ENCODE peak calls at places on chromosomes 1 and 21, in ten cellular contexts. One of them, this sample, is unnamed. For H3K9me3, the result is how much of the 10 kb centered on the place peaks cover.

GRCh38 chr1:66996018-66996682 is 57.8 kb downstream of the SLC35D1 start:
- DNase-seq in SJCRH30: peak
- DNase-seq in Peyer's patch: no peak
- DNase-seq in aorta: no peak
- DNase-seq in CD8-positive, alpha-beta memory T cell: peak
- DNase-seq in psoas muscle: no peak
- DNase-seq in CD4-positive, CD25-positive, alpha-beta regulatory T cell: peak
- DNase-seq in suprapubic skin: no peak
- DNase-seq in heart right ventricle: peak
- DNase-seq in left ventricle myocardium inferior: no peak
- DNase-seq in this sample: peak

GRCh38 chr1:65253800-65254319 is 55.5 kb upstream of the DNAJC6 start:
- DNase-seq in CD8-positive, alpha-beta memory T cell: no peak
- DNase-seq in suprapubic skin: no peak
- DNase-seq in SJCRH30: no peak
- DNase-seq in left ventricle myocardium inferior: no peak
- DNase-seq in aorta: no peak
- DNase-seq in CD4-positive, CD25-positive, alpha-beta regulatory T cell: no peak
- DNase-seq in psoas muscle: no peak
- DNase-seq in heart right ventricle: no peak
- DNase-seq in Peyer's patch: no peak
- DNase-seq in this sample: no peak

GRCh38 chr1:177849130-177849529 is 120.7 kb downstream of the SEC16B start:
- DNase-seq in heart right ventricle: no peak
- DNase-seq in aorta: no peak
- DNase-seq in CD4-positive, CD25-positive, alpha-beta regulatory T cell: no peak
- DNase-seq in left ventricle myocardium inferior: no peak
- DNase-seq in CD8-positive, alpha-beta memory T cell: no peak
- DNase-seq in Peyer's patch: no peak
- DNase-seq in suprapubic skin: no peak
- DNase-seq in SJCRH30: no peak
- DNase-seq in psoas muscle: no peak
- DNase-seq in this sample: no peak

GRCh38 chr1:23010734-23011449 is 4.8 kb downstream of the TEX46 start:
- DNase-seq in aorta: no peak
- DNase-seq in heart right ventricle: no peak
- DNase-seq in psoas muscle: no peak
- DNase-seq in CD4-positive, CD25-positive, alpha-beta regulatory T cell: no peak
- DNase-seq in Peyer's patch: no peak
- DNase-seq in SJCRH30: peak
- DNase-seq in suprapubic skin: no peak
- DNase-seq in left ventricle myocardium inferior: no peak
- DNase-seq in CD8-positive, alpha-beta memory T cell: no peak
- DNase-seq in this sample: no peak

GRCh38 chr1:182604128-182604834 is at the start of gene RGS16:
- DNase-seq in psoas muscle: peak
- DNase-seq in CD8-positive, alpha-beta memory T cell: peak
- DNase-seq in SJCRH30: peak
- DNase-seq in CD4-positive, CD25-positive, alpha-beta regulatory T cell: peak
- DNase-seq in left ventricle myocardium inferior: peak
- DNase-seq in suprapubic skin: peak
- DNase-seq in Peyer's patch: peak
- DNase-seq in heart right ventricle: peak
- DNase-seq in aorta: peak
- DNase-seq in this sample: peak

GRCh38 chr1:15371610-15372539 is 37.8 kb upstream of the EFHD2 start:
- DNase-seq in heart right ventricle: peak
- DNase-seq in psoas muscle: peak
- DNase-seq in CD4-positive, CD25-positive, alpha-beta regulatory T cell: no peak
- DNase-seq in left ventricle myocardium inferior: peak
- DNase-seq in aorta: no peak
- DNase-seq in SJCRH30: no peak
- DNase-seq in Peyer's patch: no peak
- DNase-seq in suprapubic skin: no peak
- DNase-seq in CD8-positive, alpha-beta memory T cell: no peak
- DNase-seq in this sample: no peak

GRCh38 chr21:41956926-41957729 is 3.3 kb upstream of the C2CD2 start:
- DNase-seq in suprapubic skin: peak
- DNase-seq in CD8-positive, alpha-beta memory T cell: no peak
- DNase-seq in psoas muscle: no peak
- DNase-seq in CD4-positive, CD25-positive, alpha-beta regulatory T cell: peak
- DNase-seq in heart right ventricle: no peak
- DNase-seq in left ventricle myocardium inferior: no peak
- DNase-seq in aorta: no peak
- DNase-seq in SJCRH30: peak
- DNase-seq in Peyer's patch: peak
- DNase-seq in this sample: no peak

GRCh38 chr21:31145271-31145801 is 107.1 kb upstream of the KRTAP19-8 start:
- DNase-seq in psoas muscle: no peak
- DNase-seq in suprapubic skin: no peak
- DNase-seq in left ventricle myocardium inferior: no peak
- DNase-seq in heart right ventricle: no peak
- DNase-seq in SJCRH30: no peak
- DNase-seq in aorta: no peak
- DNase-seq in CD4-positive, CD25-positive, alpha-beta regulatory T cell: no peak
- DNase-seq in Peyer's patch: no peak
- DNase-seq in CD8-positive, alpha-beta memory T cell: no peak
- DNase-seq in this sample: no peak

GRCh38 chr1:248047008-248047407 is 372 bp downstream of the OR2L3 start:
- DNase-seq in CD8-positive, alpha-beta memory T cell: no peak
- DNase-seq in suprapubic skin: no peak
- DNase-seq in psoas muscle: no peak
- DNase-seq in CD4-positive, CD25-positive, alpha-beta regulatory T cell: no peak
- DNase-seq in Peyer's patch: no peak
- DNase-seq in SJCRH30: no peak
- DNase-seq in left ventricle myocardium inferior: no peak
- DNase-seq in heart right ventricle: no peak
- DNase-seq in aorta: no peak
- DNase-seq in this sample: no peak

GRCh38 chr1:248046536-248046935 is at the start of gene OR2L3:
- DNase-seq in psoas muscle: no peak
- DNase-seq in suprapubic skin: no peak
- DNase-seq in SJCRH30: no peak
- DNase-seq in left ventricle myocardium inferior: no peak
- DNase-seq in CD8-positive, alpha-beta memory T cell: no peak
- DNase-seq in CD4-positive, CD25-positive, alpha-beta regulatory T cell: no peak
- DNase-seq in aorta: no peak
- DNase-seq in heart right ventricle: no peak
- DNase-seq in Peyer's patch: no peak
- DNase-seq in this sample: no peak

GRCh38 chr1:248045209-248045608 is 1.4 kb upstream of the OR2L3 start:
- DNase-seq in suprapubic skin: no peak
- DNase-seq in aorta: no peak
- DNase-seq in CD8-positive, alpha-beta memory T cell: no peak
- DNase-seq in heart right ventricle: no peak
- DNase-seq in Peyer's patch: no peak
- DNase-seq in SJCRH30: no peak
- DNase-seq in CD4-positive, CD25-positive, alpha-beta regulatory T cell: no peak
- DNase-seq in psoas muscle: no peak
- DNase-seq in left ventricle myocardium inferior: no peak
- DNase-seq in this sample: no peak
- H3K9me3 ChIP-seq in suprapubic skin: under half
- H3K9me3 ChIP-seq in aorta: under half
- H3K9me3 ChIP-seq in CD8-positive, alpha-beta memory T cell: under half
- H3K9me3 ChIP-seq in heart right ventricle: under half
- H3K9me3 ChIP-seq in Peyer's patch: under half
- H3K9me3 ChIP-seq in SJCRH30: under half
- H3K9me3 ChIP-seq in CD4-positive, CD25-positive, alpha-beta regulatory T cell: under half
- H3K9me3 ChIP-seq in psoas muscle: under half
- H3K9me3 ChIP-seq in left ventricle myocardium inferior: under half
- H3K9me3 ChIP-seq in this sample: under half

DNA sequence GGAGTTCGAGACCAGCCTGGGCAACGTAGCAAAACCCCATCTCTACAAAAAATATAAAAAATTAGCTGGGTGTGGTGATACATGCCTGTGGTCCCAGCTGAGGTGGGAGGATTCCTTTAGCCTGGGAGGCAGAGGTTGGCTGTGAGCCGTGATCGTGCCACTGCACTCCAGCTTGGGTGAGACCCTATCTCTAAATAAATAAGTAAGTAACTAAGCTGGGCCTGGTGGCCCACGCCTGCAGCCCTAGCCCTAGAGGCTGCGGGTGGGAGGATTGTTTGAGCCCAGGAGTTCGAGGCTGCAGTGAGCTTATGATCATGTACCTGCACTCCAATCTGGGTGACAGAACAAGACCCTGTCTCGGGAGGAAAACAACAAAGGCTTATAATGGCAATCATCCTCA is 4.6 kb downstream of the CLIC4 start:
- DNase-seq in CD8-positive, alpha-beta memory T cell: no peak
- DNase-seq in left ventricle myocardium inferior: no peak
- DNase-seq in Peyer's patch: no peak
- DNase-seq in psoas muscle: no peak
- DNase-seq in aorta: no peak
- DNase-seq in CD4-positive, CD25-positive, alpha-beta regulatory T cell: no peak
- DNase-seq in suprapubic skin: no peak
- DNase-seq in SJCRH30: no peak
- DNase-seq in heart right ventricle: no peak
- DNase-seq in this sample: no peak
- H3K27ac ChIP-seq in CD8-positive, alpha-beta memory T cell: no peak
- H3K27ac ChIP-seq in left ventricle myocardium inferior: peak
- H3K27ac ChIP-seq in Peyer's patch: no peak
- H3K27ac ChIP-seq in psoas muscle: no peak
- H3K27ac ChIP-seq in aorta: peak
- H3K27ac ChIP-seq in CD4-positive, CD25-positive, alpha-beta regulatory T cell: no peak
- H3K27ac ChIP-seq in suprapubic skin: no peak
- H3K27ac ChIP-seq in SJCRH30: no peak
- H3K27ac ChIP-seq in heart right ventricle: peak
- H3K27ac ChIP-seq in this sample: no peak

DNA sequence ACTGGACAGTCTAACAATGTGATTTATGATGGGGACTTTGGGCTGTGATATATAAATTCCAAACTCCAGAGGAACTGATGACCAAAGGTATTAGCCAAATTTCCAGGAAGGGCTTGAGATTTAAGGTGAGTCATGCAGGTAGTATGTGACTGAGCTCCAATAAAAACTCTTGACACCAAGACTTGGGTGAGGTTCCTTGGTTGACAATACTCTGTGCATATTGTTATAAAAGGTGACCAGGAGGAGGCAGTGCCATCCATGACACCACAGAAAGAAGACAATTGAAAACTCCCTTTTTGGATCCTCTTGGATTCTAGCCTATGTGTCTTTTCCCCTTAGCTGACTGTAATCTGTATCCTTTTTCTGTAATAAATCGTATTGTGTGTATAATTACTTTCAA is 392.6 kb upstream of the LRRC7 start:
- DNase-seq in Peyer's patch: no peak
- DNase-seq in CD4-positive, CD25-positive, alpha-beta regulatory T cell: no peak
- DNase-seq in CD8-positive, alpha-beta memory T cell: no peak
- DNase-seq in suprapubic skin: no peak
- DNase-seq in left ventricle myocardium inferior: no peak
- DNase-seq in SJCRH30: no peak
- DNase-seq in psoas muscle: no peak
- DNase-seq in aorta: no peak
- DNase-seq in heart right ventricle: no peak
- DNase-seq in this sample: no peak
- H3K9me3 ChIP-seq in Peyer's patch: under half
- H3K9me3 ChIP-seq in CD4-positive, CD25-positive, alpha-beta regulatory T cell: under half
- H3K9me3 ChIP-seq in CD8-positive, alpha-beta memory T cell: under half
- H3K9me3 ChIP-seq in suprapubic skin: under half
- H3K9me3 ChIP-seq in left ventricle myocardium inferior: under half
- H3K9me3 ChIP-seq in SJCRH30: under half
- H3K9me3 ChIP-seq in psoas muscle: under half
- H3K9me3 ChIP-seq in aorta: under half
- H3K9me3 ChIP-seq in heart right ventricle: under half
- H3K9me3 ChIP-seq in this sample: under half

DNA sequence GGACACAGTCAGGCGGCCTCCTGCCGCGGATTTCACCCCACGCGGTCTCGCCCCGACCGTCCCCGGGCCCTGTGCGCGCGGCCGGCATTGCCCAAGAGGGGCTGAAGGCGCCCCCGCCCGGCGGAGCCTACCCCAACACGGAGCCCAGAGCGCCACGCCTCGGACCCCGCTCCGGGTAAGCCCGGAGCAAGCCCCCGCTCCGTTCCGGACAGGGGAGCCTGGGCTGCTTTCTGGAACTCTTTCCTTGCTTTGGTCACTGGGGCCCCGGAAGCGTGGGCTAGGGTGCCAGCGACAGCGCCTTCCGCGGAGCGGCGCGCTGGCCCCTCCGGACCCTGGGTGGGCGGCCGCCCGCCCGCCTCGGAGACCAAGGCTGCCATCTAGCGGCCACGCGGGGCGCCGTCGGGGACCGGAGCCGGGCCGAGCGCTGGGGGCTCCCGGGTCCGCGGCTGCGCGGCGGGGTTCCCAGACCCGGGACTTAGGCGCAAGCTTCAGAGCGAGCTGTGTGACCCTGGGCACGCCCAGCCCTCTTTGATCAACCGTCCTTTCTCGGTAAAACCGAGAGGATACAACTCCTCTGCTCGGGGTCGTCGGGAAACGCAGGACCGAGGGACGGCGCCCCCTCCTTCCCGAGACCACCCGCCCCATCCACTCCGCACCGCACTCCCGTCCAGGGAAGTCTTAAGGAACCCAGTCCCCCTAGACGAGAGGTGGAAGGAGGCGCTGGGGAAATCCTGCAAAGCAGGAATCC is 41.4 kb downstream of the RRAGC start:
- DNase-seq in CD4-positive, CD25-positive, alpha-beta regulatory T cell: no peak
- DNase-seq in psoas muscle: peak
- DNase-seq in Peyer's patch: no peak
- DNase-seq in heart right ventricle: no peak
- DNase-seq in SJCRH30: peak
- DNase-seq in aorta: peak
- DNase-seq in left ventricle myocardium inferior: no peak
- DNase-seq in suprapubic skin: no peak
- DNase-seq in CD8-positive, alpha-beta memory T cell: peak
- DNase-seq in this sample: peak
- H3K27ac ChIP-seq in CD4-positive, CD25-positive, alpha-beta regulatory T cell: no peak
- H3K27ac ChIP-seq in psoas muscle: no peak
- H3K27ac ChIP-seq in Peyer's patch: no peak
- H3K27ac ChIP-seq in heart right ventricle: no peak
- H3K27ac ChIP-seq in SJCRH30: no peak
- H3K27ac ChIP-seq in aorta: no peak
- H3K27ac ChIP-seq in left ventricle myocardium inferior: no peak
- H3K27ac ChIP-seq in suprapubic skin: no peak
- H3K27ac ChIP-seq in CD8-positive, alpha-beta memory T cell: no peak
- H3K27ac ChIP-seq in this sample: no peak

DNA sequence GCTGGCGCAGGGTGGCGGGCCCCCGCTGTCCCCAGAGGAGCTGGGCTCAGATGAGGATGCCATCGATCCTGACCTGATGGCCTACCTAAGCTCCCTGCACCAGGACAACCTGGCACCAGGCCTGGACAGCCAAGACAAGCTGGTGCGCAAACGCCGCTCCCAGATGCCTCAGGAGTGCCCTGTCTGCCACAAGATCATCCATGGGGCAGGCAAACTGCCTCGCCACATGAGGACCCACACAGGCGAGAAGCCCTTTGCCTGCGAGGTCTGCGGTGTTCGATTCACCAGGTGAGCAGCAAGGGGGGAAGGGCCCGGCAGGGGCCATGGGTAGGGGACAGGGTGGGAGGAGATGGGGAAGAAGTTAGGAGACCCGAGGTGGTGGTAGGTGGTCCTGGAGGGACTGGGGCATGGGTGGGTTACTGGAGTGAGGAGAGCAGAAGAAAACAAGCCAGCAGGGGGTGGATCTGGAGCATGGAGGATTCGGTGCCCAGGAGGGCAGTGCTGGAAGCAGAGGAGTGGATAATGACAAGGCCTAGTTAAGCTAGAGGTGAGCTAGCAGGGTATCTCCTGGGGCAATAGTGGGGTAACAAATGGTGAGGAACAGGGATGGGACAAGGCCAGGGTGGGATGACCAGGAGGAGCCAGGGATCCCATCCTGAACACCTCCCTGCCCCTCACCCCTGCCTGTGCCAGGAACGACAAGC is 13.1 kb downstream of the ZBTB7B start:
- DNase-seq in SJCRH30: no peak
- DNase-seq in left ventricle myocardium inferior: no peak
- DNase-seq in CD8-positive, alpha-beta memory T cell: no peak
- DNase-seq in psoas muscle: no peak
- DNase-seq in aorta: no peak
- DNase-seq in suprapubic skin: no peak
- DNase-seq in Peyer's patch: peak
- DNase-seq in heart right ventricle: no peak
- DNase-seq in CD4-positive, CD25-positive, alpha-beta regulatory T cell: no peak
- DNase-seq in this sample: no peak
- H3K9me3 ChIP-seq in SJCRH30: under half
- H3K9me3 ChIP-seq in left ventricle myocardium inferior: under half
- H3K9me3 ChIP-seq in CD8-positive, alpha-beta memory T cell: under half
- H3K9me3 ChIP-seq in psoas muscle: under half
- H3K9me3 ChIP-seq in aorta: under half
- H3K9me3 ChIP-seq in suprapubic skin: under half
- H3K9me3 ChIP-seq in Peyer's patch: under half
- H3K9me3 ChIP-seq in heart right ventricle: under half
- H3K9me3 ChIP-seq in CD4-positive, CD25-positive, alpha-beta regulatory T cell: under half
- H3K9me3 ChIP-seq in this sample: under half